ENCODE peak calls at places on chromosomes 2 and 18, in ten cellular contexts. R is lower lobe of right lung, T is body of pancreas, V is cardiac muscle cell, N is left lung, O is foreskin fibroblast, C is AG04450, H is A549, A is WERI-Rb-1, I is SK-N-SH. U is an unnamed sample.

GRCh38 chr2:187982668-187983067 is 309.0 kb upstream of the GULP1 start:
- DNase-seq in V (no peak), A (no peak), C (peak), N (no peak), O (peak), T (peak), R (no peak), H (no peak), I (no peak), U (no peak)

GRCh38 chr2:162317910-162318279 is 589 bp downstream of the IFIH1 start:
- DNase-seq in A (no peak), C (no peak), T (peak), H (peak), R (peak), N (peak), I (no peak), O (peak), V (no peak), U (no peak)

GRCh38 chr18:58178476-58178875 is 134.4 kb downstream of the NEDD4L start:
- DNase-seq in H (peak), C (peak), V (no peak), T (no peak), I (no peak), O (no peak), A (no peak), N (no peak), R (no peak), U (no peak)

GRCh38 chr2:217826505-217826904 is 176.3 kb downstream of the TNS1 start:
- DNase-seq in I (no peak), T (peak), O (no peak), C (no peak), A (no peak), R (peak), N (peak), V (no peak), H (no peak), U (no peak)

GRCh38 chr2:218733615-218734021 is 23.0 kb downstream of the TTLL4 start:
- DNase-seq in O (peak), V (no peak), T (no peak), C (no peak), N (peak), A (no peak), H (peak), I (no peak), R (peak), U (no peak)

GRCh38 chr2:176212276-176212675 is 23.8 kb downstream of the HOXD1 start:
- DNase-seq in N (no peak), H (no peak), R (no peak), I (no peak), A (no peak), V (no peak), C (no peak), O (no peak), T (no peak), U (no peak)

GRCh38 chr2:37357461-37358008 is 13.1 kb downstream of the QPCT start:
- DNase-seq in C (no peak), H (no peak), R (no peak), O (peak), T (no peak), A (no peak), V (no peak), I (no peak), N (no peak), U (no peak)

GRCh38 chr2:201913197-201913596 is 106.9 kb downstream of the CDK15 start:
- DNase-seq in T (no peak), V (no peak), H (no peak), A (no peak), I (no peak), C (no peak), R (no peak), O (no peak), N (no peak), U (no peak)

GRCh38 chr2:73582364-73582763 is 59.9 kb downstream of the NAT8 start:
- DNase-seq in N (no peak), I (no peak), A (no peak), O (no peak), H (no peak), C (no peak), V (no peak), R (no peak), T (no peak), U (no peak)

GRCh38 chr2:187003611-187004010 is 154.6 kb upstream of the ZSWIM2 start:
- DNase-seq in T (no peak), C (no peak), H (no peak), V (no peak), I (no peak), A (no peak), N (no peak), O (peak), R (no peak), U (no peak)

GRCh38 chr2:101699191-101699938 is 1.9 kb downstream of the MAP4K4 start:
- DNase-seq in O (no peak), T (no peak), V (no peak), N (no peak), I (no peak), H (no peak), C (no peak), A (no peak), R (no peak), U (no peak)

GRCh38 chr2:45013229-45014015 is 4.2 kb upstream of the SIX2 start:
- DNase-seq in I (peak), N (no peak), O (no peak), H (no peak), C (no peak), R (no peak), V (peak), A (no peak), T (no peak), U (no peak)

GRCh38 chr2:223641062-223641461 is 38.9 kb upstream of the SCG2 start:
- DNase-seq in V (no peak), T (no peak), C (peak), R (no peak), O (peak), H (no peak), I (peak), N (no peak), A (no peak), U (no peak)

GRCh38 chr18:77197073-77197472 is 52.6 kb upstream of the GALR1 start:
- DNase-seq in V (no peak), R (no peak), N (no peak), T (no peak), H (no peak), O (no peak), A (peak), I (no peak), C (no peak), U (no peak)
- TF ChIP-seq CTCF in V (peak), R (no peak), N (no peak), T (no peak), H (no peak), O (no peak), A (peak), I (no peak), C (peak), U (no peak)

DNA sequence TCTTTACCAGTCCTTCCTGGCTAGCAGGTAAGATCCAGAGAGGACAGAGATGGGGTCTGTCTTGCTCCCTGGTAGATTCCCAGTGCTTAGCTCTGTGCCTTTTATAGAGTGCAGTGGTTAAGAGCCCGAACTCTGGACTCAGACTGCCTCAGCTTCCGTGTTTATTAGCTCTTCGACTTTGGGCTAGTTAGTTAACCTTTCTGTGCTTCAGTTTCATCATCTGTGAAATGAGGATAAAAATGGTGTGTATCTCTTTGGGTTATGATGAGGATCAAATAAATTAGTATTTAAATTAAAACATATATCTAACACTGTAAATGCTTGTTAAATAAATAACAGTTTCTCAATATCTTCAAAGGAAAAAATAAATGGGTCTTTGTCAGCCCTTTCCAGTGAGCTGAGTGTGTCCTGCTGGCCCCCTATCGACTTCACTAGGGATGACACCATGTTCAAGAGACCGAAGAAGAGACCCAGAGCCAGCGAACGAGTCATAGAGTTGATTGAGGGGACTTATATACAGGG is 38.2 kb downstream of the CERS6 start:
- DNase-seq in A (no peak), O (peak), N (no peak), T (no peak), V (no peak), I (no peak), H (peak), R (no peak), C (no peak), U (no peak)
- TF ChIP-seq CTCF in A (no peak), O (no peak), N (no peak), T (no peak), V (peak), I (no peak), H (peak), R (no peak), C (peak), U (peak)

GRCh38 chr2:239963646-239964205 is 61.4 kb downstream of the NDUFA10 start:
- DNase-seq in R (no peak), O (no peak), N (no peak), T (peak), H (no peak), C (no peak), A (no peak), V (no peak), I (no peak), U (no peak)

GRCh38 chr2:239962890-239963591 is 62.1 kb downstream of the NDUFA10 start:
- DNase-seq in H (no peak), T (peak), A (no peak), O (no peak), C (no peak), N (no peak), I (no peak), R (no peak), V (no peak), U (no peak)

GRCh38 chr2:239960929-239961661 is 64.0 kb downstream of the NDUFA10 start:
- DNase-seq in V (no peak), T (peak), R (no peak), I (peak), N (no peak), A (no peak), H (no peak), O (no peak), C (no peak), U (no peak)

GRCh38 chr2:239959059-239959971 is 65.8 kb downstream of the NDUFA10 start:
- DNase-seq in V (no peak), N (no peak), A (no peak), I (no peak), C (no peak), H (no peak), O (peak), T (no peak), R (no peak), U (no peak)

DNA sequence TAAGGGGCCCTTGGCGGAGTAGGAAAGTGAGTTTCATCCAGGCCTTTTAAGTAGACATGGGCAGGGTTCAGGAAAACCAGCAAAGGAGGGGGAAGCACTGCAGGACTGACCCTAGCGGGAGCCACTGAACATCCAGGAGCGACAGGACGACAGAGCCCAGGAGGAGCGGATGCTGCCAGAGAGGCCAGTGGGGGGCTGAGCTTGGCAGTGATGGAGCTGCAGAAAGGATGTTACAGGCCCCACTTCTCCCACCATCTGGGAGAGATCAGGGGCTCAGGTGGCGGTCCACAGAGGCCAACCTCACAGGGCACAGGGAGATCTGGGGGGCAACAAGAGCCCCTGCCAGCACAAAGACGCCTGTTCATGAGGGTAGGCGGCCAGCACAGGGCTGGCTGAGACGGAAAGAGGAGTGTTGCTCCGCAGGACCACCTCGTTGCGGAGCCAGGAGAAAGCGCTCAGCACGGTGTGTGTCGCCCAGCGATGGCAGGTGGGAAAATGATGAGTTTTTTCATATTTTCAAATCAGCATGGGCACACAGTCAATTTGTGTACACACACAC is 63.4 kb downstream of the NDUFA10 start:
- DNase-seq in I (no peak), N (no peak), V (no peak), T (peak), R (no peak), H (no peak), O (no peak), A (no peak), C (no peak), U (no peak)
- TF ChIP-seq CTCF in I (no peak), N (no peak), V (no peak), T (no peak), R (no peak), H (no peak), O (no peak), A (no peak), C (no peak), U (no peak)

GRCh38 chr2:11584530-11585056 is 50.7 kb downstream of the GREB1 start:
- DNase-seq in I (no peak), T (no peak), A (no peak), N (no peak), C (no peak), R (no peak), V (no peak), O (no peak), H (no peak), U (no peak)
- TF ChIP-seq CTCF in I (no peak), T (no peak), A (no peak), N (peak), C (no peak), R (no peak), V (no peak), O (no peak), H (peak), U (peak)

DNA sequence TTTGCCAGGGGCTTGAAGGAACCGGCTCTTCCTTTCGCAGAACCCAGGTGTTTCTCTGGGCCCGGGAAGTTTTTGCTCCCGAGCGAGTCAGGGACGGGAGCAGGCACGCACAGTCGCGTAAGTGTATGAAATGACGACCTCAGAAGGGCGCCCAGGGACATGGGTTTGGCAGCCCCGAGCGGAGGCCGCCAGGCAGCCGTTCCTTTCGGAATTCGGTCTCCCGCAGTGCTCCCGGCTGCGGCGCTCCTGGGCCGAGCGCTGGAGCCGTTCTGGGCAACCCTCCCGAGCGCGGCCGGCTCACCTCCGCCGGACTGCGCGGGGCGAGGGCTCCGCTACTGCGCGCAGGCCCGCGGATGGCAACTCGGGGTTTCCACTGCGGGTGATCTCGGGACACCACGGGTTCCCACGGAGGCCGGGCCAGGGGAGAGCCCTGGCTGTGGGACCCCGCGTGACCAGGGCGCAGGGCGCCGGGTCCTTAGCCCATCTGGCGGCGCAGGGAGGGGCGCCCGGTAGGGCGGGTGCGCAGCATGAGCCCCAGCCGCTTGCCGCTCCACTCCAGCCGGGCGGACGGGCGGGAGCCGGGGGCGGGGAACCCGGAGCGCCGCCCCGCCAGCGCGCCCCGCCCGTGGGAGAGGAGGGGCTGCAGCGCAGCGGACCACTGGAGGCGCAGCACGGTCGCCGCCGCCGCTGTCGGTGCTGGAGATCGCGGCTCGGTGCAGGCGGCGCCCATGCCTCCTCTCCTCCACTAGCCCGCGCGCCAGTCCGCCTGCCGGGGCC is at the start of gene OSBPL6:
- DNase-seq in O (peak), V (peak), I (peak), H (peak), T (peak), C (no peak), R (peak), N (peak), A (peak), U (peak)
- TF ChIP-seq CTCF in O (no peak), V (peak), I (peak), H (peak), T (peak), C (no peak), R (peak), N (peak), A (peak), U (peak)